ENCODE peak calls at places on chromosomes 16 and 17, in seven cellular contexts. B, R, G, M, H, X and W are unnamed samples.

GRCh38 chr17:81383504-81384421 is 11.5 kb upstream of the BAHCC1 start:
- DNase-seq in B (no peak), R (no peak), G (no peak), M (no peak), H (no peak), X (no peak), W (no peak)

GRCh38 chr16:14249291-14250032 is 178.3 kb downstream of the MRTFB start:
- DNase-seq in B (peak), R (peak), G (peak), M (peak), H (peak), X (no peak), W (no peak)

GRCh38 chr17:57357392-57357784 is 101.1 kb downstream of the MSI2 start:
- DNase-seq in B (no peak), R (no peak), G (peak), M (peak), H (no peak), X (no peak), W (no peak)

GRCh38 chr16:55189179-55189578 is 134.8 kb upstream of the IRX6 start:
- DNase-seq in B (no peak), R (no peak), G (no peak), M (no peak), H (no peak), X (no peak), W (no peak)

GRCh38 chr17:63203652-63204051 is 237.6 kb downstream of the TANC2 start:
- DNase-seq in B (no peak), R (no peak), G (no peak), M (no peak), H (no peak), X (no peak), W (no peak)

GRCh38 chr17:76781056-76781982 is 43.4 kb downstream of the MFSD11 start:
- DNase-seq in B (no peak), R (no peak), G (no peak), M (no peak), H (no peak), X (no peak), W (no peak)

GRCh38 chr17:75288784-75289121 is 480 bp downstream of the SLC25A19 start:
- DNase-seq in B (no peak), R (no peak), G (no peak), M (no peak), H (peak), X (no peak), W (no peak)

GRCh38 chr16:10923650-10924214 is 18.5 kb downstream of the DEXI start:
- DNase-seq in B (no peak), R (no peak), G (no peak), M (no peak), H (no peak), X (peak), W (no peak)

GRCh38 chr17:29713626-29714025 is 90.9 kb upstream of the CORO6 start:
- DNase-seq in B (no peak), R (no peak), G (no peak), M (no peak), H (no peak), X (no peak), W (no peak)